ENCODE peak calls at places on chromosome 7, in four cellular contexts. One of them, this sample, is unnamed.

GRCh38 chr7:105934577-105935185 is 28.4 kb upstream of the CDHR3 start:
- DNase-seq in OCI-LY7: peak
- DNase-seq in C1 segment of cervical spinal cord: no peak
- DNase-seq in naive thymus-derived CD4-positive, alpha-beta T cell: no peak
- DNase-seq in this sample: no peak

GRCh38 chr7:70693300-70693689 is 438.6 kb upstream of the GALNT17 start:
- DNase-seq in naive thymus-derived CD4-positive, alpha-beta T cell: no peak
- DNase-seq in C1 segment of cervical spinal cord: no peak
- DNase-seq in OCI-LY7: no peak
- DNase-seq in this sample: peak

GRCh38 chr7:150326657-150327268 is 3.4 kb upstream of the ACTR3C start:
- DNase-seq in naive thymus-derived CD4-positive, alpha-beta T cell: no peak
- DNase-seq in C1 segment of cervical spinal cord: no peak
- DNase-seq in OCI-LY7: no peak
- DNase-seq in this sample: no peak

GRCh38 chr7:121020652-121021051 is 32.1 kb downstream of the CPED1 start:
- DNase-seq in naive thymus-derived CD4-positive, alpha-beta T cell: no peak
- DNase-seq in C1 segment of cervical spinal cord: no peak
- DNase-seq in OCI-LY7: no peak
- DNase-seq in this sample: no peak

GRCh38 chr7:69412331-69413146 is 185.7 kb upstream of the AUTS2 start:
- DNase-seq in naive thymus-derived CD4-positive, alpha-beta T cell: no peak
- DNase-seq in OCI-LY7: peak
- DNase-seq in C1 segment of cervical spinal cord: peak
- DNase-seq in this sample: peak

GRCh38 chr7:129493555-129493954 is 8.8 kb upstream of the SMKR1 start:
- DNase-seq in C1 segment of cervical spinal cord: no peak
- DNase-seq in OCI-LY7: no peak
- DNase-seq in naive thymus-derived CD4-positive, alpha-beta T cell: no peak
- DNase-seq in this sample: no peak

GRCh38 chr7:32928785-32929184 is 28.5 kb upstream of the FKBP9 start:
- DNase-seq in OCI-LY7: no peak
- DNase-seq in naive thymus-derived CD4-positive, alpha-beta T cell: no peak
- DNase-seq in C1 segment of cervical spinal cord: no peak
- DNase-seq in this sample: no peak

GRCh38 chr7:23373151-23374004 is 74.2 kb downstream of the MALSU1 start:
- DNase-seq in C1 segment of cervical spinal cord: no peak
- DNase-seq in naive thymus-derived CD4-positive, alpha-beta T cell: peak
- DNase-seq in OCI-LY7: peak
- DNase-seq in this sample: no peak

GRCh38 chr7:5429857-5430611 is 6.4 kb upstream of the TNRC18 start:
- DNase-seq in OCI-LY7: no peak
- DNase-seq in naive thymus-derived CD4-positive, alpha-beta T cell: no peak
- DNase-seq in C1 segment of cervical spinal cord: no peak
- DNase-seq in this sample: no peak

GRCh38 chr7:114083714-114084113 is 164.9 kb upstream of the PPP1R3A start:
- DNase-seq in naive thymus-derived CD4-positive, alpha-beta T cell: no peak
- DNase-seq in OCI-LY7: no peak
- DNase-seq in C1 segment of cervical spinal cord: no peak
- DNase-seq in this sample: no peak

This sample was measured in tibial nerve.